ENCODE peak calls at places on chromosomes 3 and 15, in four cellular contexts. T is EL, F is MCF 10A, R is EH. G is an unnamed sample.

GRCh38 chr3:48013288-48013980 is 2.8 kb downstream of the MAP4 start:
- DNase-seq in T (peak), F (peak), R (peak), G (peak)

GRCh38 chr3:54034971-54035370 is 87.4 kb upstream of the CACNA2D3 start:
- DNase-seq in T (no peak), F (peak), R (no peak), G (peak)

GRCh38 chr3:127570520-127570919 is 20.0 kb downstream of the TPRA1 start:
- DNase-seq in T (no peak), F (no peak), R (no peak), G (no peak)

GRCh38 chr3:108221403-108221802 is 821 bp downstream of the IFT57 start:
- DNase-seq in T (peak), F (no peak), R (no peak), G (no peak)

GRCh38 chr15:59002418-59002859 is 15.0 kb downstream of the RNF111 start:
- DNase-seq in T (no peak), F (no peak), R (no peak), G (no peak)

GRCh38 chr3:112350181-112350825 is 17.3 kb downstream of the CD200 start:
- DNase-seq in T (no peak), F (no peak), R (no peak), G (no peak)

GRCh38 chr15:45948226-45948625 is 313.4 kb downstream of the SQOR start:
- DNase-seq in T (no peak), F (no peak), R (no peak), G (peak)

GRCh38 chr3:10550705-10551104 is 45.3 kb upstream of the ATP2B2 start:
- DNase-seq in T (no peak), F (no peak), R (no peak), G (no peak)

GRCh38 chr3:151156618-151157216 is 46.3 kb downstream of the GPR171 start:
- DNase-seq in T (peak), F (peak), R (peak), G (peak)

GRCh38 chr3:196115678-196116083 is 33.8 kb upstream of the TFRC start:
- DNase-seq in T (no peak), F (no peak), R (no peak), G (no peak)

GRCh38 chr15:51114437-51115119 is 19.9 kb upstream of the TNFAIP8L3 start:
- DNase-seq in T (no peak), F (peak), R (peak), G (no peak)

GRCh38 chr3:159765025-159765859 is 223.4 kb upstream of the IL12A start:
- DNase-seq in T (peak), F (peak), R (peak), G (peak)

GRCh38 chr15:79635149-79635771 is 203.1 kb downstream of the MINAR1 start:
- DNase-seq in T (no peak), F (no peak), R (no peak), G (peak)

GRCh38 chr3:172203522-172204258 is 164.3 kb downstream of the FNDC3B start:
- DNase-seq in T (no peak), F (no peak), R (no peak), G (no peak)

GRCh38 chr3:126784254-126784653 is 80.2 kb downstream of the CHCHD6 start:
- DNase-seq in T (no peak), F (no peak), R (no peak), G (no peak)

GRCh38 chr15:83030021-83030420 is 18.6 kb upstream of the C15orf40 start:
- DNase-seq in T (peak), F (peak), R (peak), G (peak)

G was measured in renal cortical epithelial cell.